ENCODE peak calls at places on chromosomes 16 and 17, in nine cellular contexts. M is choroid plexus epithelial cell; U is fibroblast of villous mesenchyme; T is brain microvascular endothelial cell; G is epithelial cell of esophagus; P is SK-N-SH; Z is HCT116; B is ascending aorta; I is CD8-positive, alpha-beta T cell. Y is an unnamed sample.

GRCh38 chr16:86347090-86347489 is 163.2 kb upstream of the FOXF1 start:
- DNase-seq in M (peak; percentile 20), U (no peak), B (no peak), I (no peak), P (no peak), G (no peak), T (no peak), Z (no peak), Y (no peak)

GRCh38 chr17:28841901-28842281 is 699 bp downstream of the FAM222B start:
- DNase-seq in G (no peak), U (no peak), M (peak; percentile 9), P (peak; percentile 15), Z (no peak), T (no peak), I (no peak), B (no peak), Y (no peak)

GRCh38 chr16:56286819-56287218 is 95.5 kb downstream of the GNAO1 start:
- DNase-seq in Z (no peak), U (no peak), G (no peak), M (no peak), I (no peak), P (no peak), T (peak; percentile 29), B (no peak), Y (no peak)

GRCh38 chr17:30433514-30433913 is 43.7 kb upstream of the GOSR1 start:
- DNase-seq in T (peak; percentile 97), B (no peak), U (peak; percentile 84), M (peak; percentile 97), G (peak; percentile 94), I (no peak), P (no peak), Z (peak; percentile 37), Y (no peak)

GRCh38 chr17:38871247-38871991 is 1.6 kb downstream of the LASP1 start:
- DNase-seq in Z (no peak), P (no peak), U (peak; percentile 90), B (peak; percentile 83), M (peak; percentile 72), I (no peak), T (peak; percentile 69), G (peak; percentile 81), Y (peak; percentile 87)

GRCh38 chr16:51153275-51153991 is 2.4 kb upstream of the SALL1 start:
- DNase-seq in G (no peak), P (peak; percentile 35), Z (no peak), U (no peak), M (no peak), T (no peak), B (no peak), I (no peak), Y (no peak)

GRCh38 chr17:48514483-48514876 is 16.3 kb downstream of the HOXB1 start:
- DNase-seq in T (no peak), I (no peak), Z (no peak), M (no peak), G (no peak), P (no peak), B (no peak), U (no peak), Y (no peak)

GRCh38 chr17:77952368-77952767 is 6.1 kb upstream of the TNRC6C start:
- DNase-seq in U (no peak), B (no peak), I (no peak), G (no peak), Z (no peak), M (no peak), T (no peak), P (no peak), Y (no peak)

GRCh38 chr17:79833744-79834574 is 5.3 kb downstream of the CBX4 start:
- DNase-seq in M (no peak), I (no peak), B (no peak), T (no peak), P (no peak), Z (no peak), U (no peak), G (no peak), Y (no peak)

GRCh38 chr17:34703533-34703932 is 124.2 kb downstream of the TMEM132E start:
- DNase-seq in Z (no peak), I (no peak), P (no peak), T (peak; percentile 3), B (no peak), M (peak; percentile 23), U (peak; percentile 27), G (peak; percentile 40), Y (peak; percentile 75)

GRCh38 chr17:35345926-35346771 is 27.3 kb downstream of the SLFN11 start:
- DNase-seq in G (peak; percentile 10), B (peak; percentile 74), I (no peak), Z (no peak), T (no peak), M (peak; percentile 38), P (peak; percentile 10), U (peak; percentile 46), Y (no peak)

DNA sequence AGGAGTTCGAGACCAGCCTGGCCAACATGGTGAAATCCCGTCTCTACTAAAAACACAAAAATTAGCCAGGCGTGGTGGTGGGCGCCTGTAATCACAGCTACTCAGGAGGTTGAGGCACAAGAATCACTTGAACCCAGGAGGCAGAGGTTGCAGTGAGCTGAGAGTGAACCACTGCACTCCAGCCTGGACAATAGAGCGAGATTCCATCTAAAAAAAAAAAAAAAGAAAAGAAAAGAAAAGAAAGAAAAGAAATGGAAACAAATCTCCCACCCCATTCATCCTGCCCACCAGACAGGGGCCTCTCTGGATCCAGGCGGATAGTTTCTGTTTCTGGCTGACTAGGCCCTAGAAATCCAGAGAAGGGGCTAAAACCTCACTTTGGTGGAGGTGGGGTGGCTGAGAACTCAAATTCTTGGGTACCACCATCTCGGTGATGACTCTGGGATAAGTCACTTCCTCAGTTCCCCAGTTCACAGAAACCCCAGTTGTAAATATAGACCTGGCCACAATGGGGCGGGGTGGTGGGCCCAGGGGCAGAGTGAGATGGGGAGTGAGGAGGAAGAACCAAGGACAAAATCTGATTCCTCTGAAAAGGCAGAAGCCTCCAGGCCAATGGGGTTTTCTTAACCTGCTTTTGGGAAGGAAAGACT is 22.2 kb downstream of the SOCS1 start:
- DNase-seq in P (no peak), T (no peak), U (no peak), G (no peak), M (no peak), B (no peak), Z (no peak), I (no peak), Y (no peak)
- TF ChIP-seq CTCF in P (no peak), T (no peak), U (no peak), G (no peak), M (no peak), B (no peak), Z (no peak), I (no peak), Y (peak; percentile 7)

GRCh38 chr16:1036121-1036520 is 36.4 kb upstream of the SSTR5 start:
- DNase-seq in U (no peak), M (no peak), I (no peak), T (no peak), B (no peak), G (no peak), P (no peak), Z (no peak), Y (no peak)

GRCh38 chr16:1038932-1039331 is 33.6 kb upstream of the SSTR5 start:
- DNase-seq in U (no peak), Z (no peak), G (no peak), B (no peak), M (no peak), T (no peak), P (no peak), I (no peak), Y (no peak)

GRCh38 chr16:1035066-1035415 is 37.5 kb upstream of the SSTR5 start:
- DNase-seq in M (no peak), Z (no peak), P (no peak), B (no peak), T (no peak), I (no peak), U (no peak), G (no peak), Y (no peak)

GRCh38 chr16:1037934-1038257 is 34.7 kb upstream of the SSTR5 start:
- DNase-seq in M (no peak), P (no peak), Z (no peak), T (no peak), I (no peak), G (no peak), B (no peak), U (no peak), Y (no peak)

GRCh38 chr16:1037023-1037933 is 35.3 kb upstream of the SSTR5 start:
- DNase-seq in Z (no peak), B (no peak), U (peak; percentile 4), T (no peak), I (no peak), G (peak; percentile 53), P (no peak), M (peak; percentile 20), Y (no peak)
- H3K4me3 ChIP-seq in Z (no peak overlapping the region), B (no peak overlapping the region), U (no peak overlapping the region), T (no peak overlapping the region), I (no peak overlapping the region), G (no peak overlapping the region), P (no peak overlapping the region), M (no peak overlapping the region), Y (no peak overlapping the region)

DNA sequence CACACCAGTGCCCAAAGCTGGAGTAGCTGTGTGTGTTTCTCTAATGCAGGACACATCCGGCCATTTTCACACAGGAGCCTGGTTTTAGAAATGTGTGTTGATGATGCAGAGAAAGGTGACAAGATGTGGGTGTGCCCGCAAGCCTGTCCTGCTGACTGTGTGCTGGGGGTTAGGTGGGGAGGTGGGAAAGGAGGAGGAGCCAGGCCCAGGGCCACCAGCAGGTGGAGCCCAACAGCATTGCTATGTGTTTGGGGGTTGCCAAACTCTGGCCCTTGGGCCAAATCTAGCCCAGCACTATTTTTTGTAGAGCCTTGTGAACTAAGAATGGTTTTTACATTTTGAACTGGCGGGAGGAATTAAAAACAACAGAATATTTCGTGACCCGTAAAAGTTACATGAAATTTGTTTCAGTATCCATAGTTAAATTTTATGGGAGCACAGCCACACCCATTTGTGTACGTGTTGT is 61.7 kb upstream of the LGALS9 start:
- DNase-seq in U (peak; percentile 74), I (peak; percentile 21), M (no peak), G (peak; percentile 38), B (no peak), T (no peak), P (peak; percentile 64), Z (no peak), Y (peak; percentile 89)
- TF ChIP-seq CTCF in U (peak; percentile 74), I (peak; percentile 46), M (peak; percentile 80), G (peak; percentile 61), B (no peak), T (peak; percentile 85), P (peak; percentile 65), Z (peak; percentile 90), Y (peak; percentile 98)

DNA sequence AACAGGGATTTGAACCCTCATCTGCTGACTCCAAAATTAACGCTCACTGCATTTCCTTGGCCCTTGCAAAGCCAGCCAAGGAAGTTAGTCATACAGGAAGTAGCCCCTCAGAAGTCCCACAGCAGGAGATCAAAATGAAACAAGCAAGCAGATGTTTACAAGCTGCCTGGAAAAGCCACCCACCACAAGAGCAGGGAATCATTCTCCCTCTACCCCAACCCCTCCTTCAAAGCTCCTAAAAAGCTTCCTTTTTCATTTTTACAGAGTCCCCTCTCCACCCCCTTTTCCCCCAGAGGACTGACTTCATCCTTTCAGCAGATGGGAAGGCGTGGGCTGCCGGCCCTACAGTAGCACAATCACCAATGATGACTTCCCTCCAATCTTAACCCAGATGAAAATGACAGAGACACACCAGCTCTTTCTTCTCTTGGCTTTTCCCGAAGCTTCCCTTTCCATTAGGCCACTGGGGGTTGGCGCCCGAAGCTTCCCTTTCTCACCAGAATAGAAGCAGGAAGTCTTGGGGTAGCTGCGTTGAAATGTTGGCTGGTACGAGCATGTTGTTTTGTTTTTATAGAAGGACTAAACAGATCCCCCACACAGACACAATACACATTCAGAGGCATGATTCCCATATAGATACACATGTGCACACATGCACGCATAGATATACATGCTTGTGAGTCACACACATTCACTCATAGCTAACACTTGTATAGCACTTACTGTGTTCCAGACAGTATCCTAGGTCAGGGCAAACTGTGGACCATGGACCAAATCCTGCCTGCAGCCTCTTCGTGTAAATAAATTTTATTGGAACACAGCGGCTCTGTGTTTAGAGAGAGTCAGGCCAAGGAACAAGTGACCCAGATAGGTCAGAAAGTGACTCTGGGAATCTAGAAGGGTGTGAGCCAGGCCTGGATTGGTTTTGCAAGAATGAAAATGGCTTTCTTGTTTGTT is 17.4 kb downstream of the ITPRIPL2 start:
- DNase-seq in P (no peak), M (peak; percentile 91), I (no peak), G (peak; percentile 58), U (peak; percentile 90), T (peak; percentile 64), Z (no peak), B (no peak), Y (no peak)
- H3K4me3 ChIP-seq in P (no peak overlapping the region), M (peak overlapping the region; percentile 3), I (no peak overlapping the region), G (no peak overlapping the region), U (no peak overlapping the region), T (no peak overlapping the region), Z (no peak overlapping the region), B (no peak overlapping the region), Y (no peak overlapping the region)